ENCODE peak calls at places on chromosomes 16 and 17, in four cellular contexts. G is stimulated activated CD4-positive, alpha-beta T cell treated with anti-CD3 and anti-CD28 coated beads, Interleukin-15, amount 100 ng/mL, for 1 hour; A is heart right ventricle; J is NCI-H2107. T is an unnamed sample.
A peak's percentile ranks its signal among the peaks of the same experiment; 100 is the strongest.

GRCh38 chr17:61325382-61326073 is 74.1 kb upstream of the TBX2 start:
- DNase-seq in G (no peak), A (no peak), J (no peak), T (no peak)

GRCh38 chr17:63595132-63595531 is 5.6 kb upstream of the TACO1 start:
- DNase-seq in G (no peak), A (no peak), J (no peak), T (no peak)

GRCh38 chr17:1484586-1485310 is 7.7 kb downstream of the MYO1C start:
- DNase-seq in G (no peak), A (peak; percentile 64), J (no peak), T (peak; percentile 41)

GRCh38 chr16:85891033-85891775 is 7.8 kb upstream of the IRF8 start:
- DNase-seq in G (no peak), A (no peak), J (no peak), T (peak; percentile 81)

GRCh38 chr16:2586901-2587480 is 49.2 kb downstream of the PDPK1 start:
- DNase-seq in G (no peak), A (no peak), J (no peak), T (no peak)

GRCh38 chr17:63679214-63679613 is 20.7 kb downstream of the LIMD2 start:
- DNase-seq in G (no peak), A (no peak), J (no peak), T (no peak)

GRCh38 chr17:3556239-3556904 is 1.2 kb downstream of the TRPV3 start:
- DNase-seq in G (no peak), A (no peak), J (no peak), T (no peak)

GRCh38 chr17:48603959-48604769 is 622 bp downstream of the HOXB6 start:
- DNase-seq in G (no peak), A (no peak), J (no peak), T (peak; percentile 79)

GRCh38 chr17:56598471-56598870 is 5.0 kb downstream of the NOG start:
- DNase-seq in G (no peak), A (no peak), J (no peak), T (no peak)

GRCh38 chr17:77540531-77540930 is 399.8 kb downstream of the SEC14L1 start:
- DNase-seq in G (no peak), A (no peak), J (no peak), T (no peak)

GRCh38 chr17:80034977-80035686 is 540 bp downstream of the TBC1D16 start:
- DNase-seq in G (peak; percentile 11), A (peak; percentile 35), J (no peak), T (peak; percentile 14)

T was measured in Calu3.